ENCODE peak calls at places on chromosomes 16 and 17, in six cellular contexts. N is dorsolateral prefrontal cortex; J is small intestine; Y is fibroblast of villous mesenchyme; S is endodermal cell; Z is CD8-positive, alpha-beta T cell. T is an unnamed sample.

GRCh38 chr17:45016823-45017222 is 34.6 kb downstream of the DCAKD start:
- DNase-seq in Y (no peak), S (peak), Z (no peak), N (no peak), J (peak), T (no peak)

GRCh38 chr17:9050801-9051401 is 29.6 kb downstream of the NTN1 start:
- DNase-seq in J (no peak), S (peak), Z (no peak), Y (no peak), N (no peak), T (peak)

GRCh38 chr17:79101111-79101673 is 26.6 kb downstream of the ENGASE start:
- DNase-seq in Y (no peak), S (no peak), J (no peak), N (no peak), Z (no peak), T (no peak)

GRCh38 chr17:66746736-66747135 is 88.2 kb upstream of the CACNG5 start:
- DNase-seq in N (no peak), J (no peak), Y (no peak), S (no peak), Z (no peak), T (peak)

GRCh38 chr16:86676216-86676800 is 98.0 kb downstream of the FOXL1 start:
- DNase-seq in Z (no peak), N (no peak), S (no peak), J (no peak), Y (peak), T (peak)

GRCh38 chr16:88349903-88350900 is 32.6 kb upstream of the ZNF469 start:
- DNase-seq in J (no peak), N (peak), S (no peak), Z (no peak), Y (no peak), T (no peak)

GRCh38 chr17:59893617-59894100 is 738 bp downstream of the RPS6KB1 start:
- DNase-seq in S (no peak), N (no peak), Z (no peak), J (no peak), Y (peak), T (peak)

GRCh38 chr16:58476791-58477190 is 23.2 kb upstream of the NDRG4 start:
- DNase-seq in Z (no peak), S (no peak), J (no peak), N (no peak), Y (no peak), T (no peak)

GRCh38 chr16:29024280-29024679 is 39.4 kb downstream of the LAT start:
- DNase-seq in Y (no peak), S (no peak), N (no peak), J (no peak), Z (no peak), T (no peak)

GRCh38 chr17:28545141-28545503 is 7.3 kb downstream of the UNC119 start:
- DNase-seq in Z (no peak), J (no peak), Y (no peak), N (no peak), S (no peak), T (no peak)

GRCh38 chr16:78763821-78764440 is 664.5 kb downstream of the WWOX start:
- DNase-seq in Y (no peak), Z (no peak), N (no peak), J (no peak), S (no peak), T (no peak)

GRCh38 chr16:6209355-6209930 is 1111.8 kb upstream of the EEF2KMT start:
- DNase-seq in N (no peak), S (no peak), Z (no peak), Y (no peak), J (peak), T (no peak)

GRCh38 chr16:67936876-67937605 is 391 bp upstream of the PSMB10 start:
- DNase-seq in Z (peak), J (peak), Y (no peak), S (no peak), N (no peak), T (no peak)

GRCh38 chr17:77392376-77393273 is 251.9 kb downstream of the SEC14L1 start:
- DNase-seq in Y (peak), Z (no peak), S (peak), J (peak), N (no peak), T (peak)

GRCh38 chr17:78223765-78224164 is 7.7 kb upstream of the TMEM235 start:
- DNase-seq in Z (no peak), Y (no peak), N (no peak), S (no peak), J (no peak), T (no peak)

GRCh38 chr16:27446721-27447120 is 44.7 kb downstream of the IL21R start:
- DNase-seq in S (no peak), Z (peak), J (peak), Y (no peak), N (no peak), T (no peak)

GRCh38 chr16:64450170-64450569 is 671.7 kb downstream of the CDH11 start:
- DNase-seq in Z (no peak), N (no peak), Y (no peak), S (no peak), J (no peak), T (no peak)

GRCh38 chr16:79598341-79599181 is 2.0 kb downstream of the MAF start:
- DNase-seq in J (peak), Y (peak), Z (peak), S (peak), N (no peak), T (peak)

DNA sequence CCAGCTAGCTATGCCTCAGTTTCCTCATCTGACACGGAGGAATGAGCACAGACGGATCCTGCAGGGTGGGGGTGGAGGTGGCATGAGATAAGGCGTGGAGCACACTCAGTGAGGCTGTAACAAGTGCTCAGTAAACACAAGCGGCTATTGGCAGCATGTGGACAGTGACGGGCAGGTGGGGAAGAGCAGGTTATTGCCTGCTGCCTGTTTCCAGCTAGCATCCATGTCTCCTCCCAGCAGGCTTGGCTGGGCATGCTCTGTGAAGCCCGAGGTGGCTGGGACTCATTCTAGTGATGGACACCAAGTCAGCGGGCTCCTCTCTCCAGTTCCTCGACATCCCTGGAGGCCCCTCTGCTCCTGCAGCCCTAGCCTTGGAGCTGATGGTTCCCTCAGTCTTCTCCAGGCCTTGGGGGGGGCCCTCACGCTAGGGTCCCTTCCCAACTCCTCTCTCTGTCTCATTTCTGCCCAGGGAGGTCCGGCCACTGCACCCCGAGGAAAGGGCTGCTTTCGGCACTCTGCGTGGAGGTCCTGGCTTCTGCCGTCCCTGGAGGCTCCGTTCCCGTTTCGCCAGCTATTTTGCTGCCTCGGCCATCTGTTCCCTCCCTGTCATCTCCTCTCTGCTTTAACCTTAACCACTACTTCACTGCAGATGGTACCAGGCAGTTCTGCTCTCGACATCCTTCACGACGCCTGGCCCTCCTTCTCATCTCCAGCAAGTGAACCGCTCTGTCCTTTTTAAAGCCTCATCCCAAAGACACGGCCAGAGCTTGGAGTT is 6.2 kb downstream of the RTN4RL1 start:
- DNase-seq in N (no peak), Z (no peak), J (no peak), S (no peak), Y (no peak), T (no peak)
- H3K4me3 ChIP-seq in N (no peak), Z (no peak), J (no peak), S (no peak), Y (no peak), T (no peak)

DNA sequence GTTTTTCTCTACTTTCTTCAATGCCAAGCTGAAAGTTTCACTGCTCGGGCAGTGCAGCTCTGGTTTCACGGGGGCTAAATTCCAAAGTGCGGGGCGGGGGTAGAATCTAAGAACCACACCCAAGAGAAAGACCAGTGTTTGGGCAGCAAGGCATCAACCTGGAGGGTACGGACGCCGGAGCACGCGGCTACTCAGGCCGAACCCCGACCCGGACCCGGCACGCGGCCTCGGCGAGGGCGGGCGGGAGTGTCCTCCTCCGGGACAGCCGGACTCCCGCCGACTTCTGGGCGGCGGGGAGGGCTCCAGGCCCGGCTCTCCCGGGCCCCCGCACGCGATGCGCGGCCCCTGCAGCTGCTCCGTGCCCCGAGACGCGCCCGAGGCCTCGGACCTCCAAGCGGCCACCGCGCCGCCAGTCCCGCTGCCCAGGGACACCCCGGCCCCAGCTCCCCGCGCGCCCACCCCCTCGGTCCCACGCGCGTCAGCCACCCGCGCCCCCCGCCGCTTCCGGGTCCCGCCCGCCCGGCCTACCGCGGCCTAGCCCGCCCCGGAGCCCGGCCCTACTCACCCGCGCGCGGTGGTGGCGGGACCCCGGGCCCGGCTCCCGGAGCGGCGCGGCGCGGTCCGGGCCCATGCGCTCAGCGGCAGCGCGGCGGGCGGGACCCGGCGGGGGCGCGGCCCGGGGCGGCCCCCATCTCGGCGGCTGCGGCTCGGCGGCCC is 561 bp downstream of the AXIN1 start:
- DNase-seq in Y (no peak), S (no peak), N (no peak), J (peak), Z (peak), T (no peak)
- H3K4me3 ChIP-seq in Y (peak), S (peak), N (peak), J (peak), Z (peak), T (peak)

DNA sequence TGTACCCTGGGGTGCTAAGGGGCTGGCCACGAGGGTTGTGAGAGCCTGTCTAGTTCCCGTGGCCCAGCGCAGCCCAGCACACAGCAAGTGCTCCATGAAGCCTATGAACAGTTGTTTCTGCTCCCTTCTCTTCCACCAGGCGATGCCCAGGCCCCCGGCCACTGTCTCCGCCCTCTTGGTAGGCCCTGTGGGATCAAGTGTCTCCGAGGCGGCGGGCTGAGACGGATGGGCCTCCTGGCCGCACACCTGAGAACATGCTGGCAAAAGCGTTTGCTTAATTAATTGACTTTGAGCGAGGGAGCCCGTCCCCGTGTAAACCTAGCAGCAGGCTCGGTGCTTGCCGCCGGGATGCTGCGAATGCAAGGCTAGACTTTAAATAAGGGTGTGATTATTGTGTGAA is 129.7 kb upstream of the GSE1 start:
- DNase-seq in N (no peak), Y (no peak), S (no peak), Z (no peak), J (no peak), T (no peak)
- H3K4me3 ChIP-seq in N (no peak), Y (no peak), S (no peak), Z (no peak), J (no peak), T (no peak)

GRCh38 chr17:50026046-50026675 is 29.7 kb upstream of the ITGA3 start:
- DNase-seq in J (no peak), Y (no peak), N (no peak), Z (no peak), S (no peak), T (no peak)

GRCh38 chr17:50028207-50029120 is 27.4 kb upstream of the ITGA3 start:
- DNase-seq in S (peak), N (no peak), Y (peak), Z (no peak), J (no peak), T (peak)

GRCh38 chr17:50029185-50029584 is 26.7 kb upstream of the ITGA3 start:
- DNase-seq in N (no peak), Z (no peak), Y (no peak), S (no peak), J (no peak), T (no peak)

GRCh38 chr17:50026901-50027638 is 28.8 kb upstream of the ITGA3 start:
- DNase-seq in Z (peak), N (peak), J (peak), Y (peak), S (peak), T (peak)

GRCh38 chr17:50027639-50028206 is 28.2 kb upstream of the ITGA3 start:
- DNase-seq in Y (peak), N (no peak), S (peak), J (peak), Z (no peak), T (peak)
- H3K4me3 ChIP-seq in Y (peak), N (peak), S (no peak), J (no peak), Z (no peak), T (no peak)

DNA sequence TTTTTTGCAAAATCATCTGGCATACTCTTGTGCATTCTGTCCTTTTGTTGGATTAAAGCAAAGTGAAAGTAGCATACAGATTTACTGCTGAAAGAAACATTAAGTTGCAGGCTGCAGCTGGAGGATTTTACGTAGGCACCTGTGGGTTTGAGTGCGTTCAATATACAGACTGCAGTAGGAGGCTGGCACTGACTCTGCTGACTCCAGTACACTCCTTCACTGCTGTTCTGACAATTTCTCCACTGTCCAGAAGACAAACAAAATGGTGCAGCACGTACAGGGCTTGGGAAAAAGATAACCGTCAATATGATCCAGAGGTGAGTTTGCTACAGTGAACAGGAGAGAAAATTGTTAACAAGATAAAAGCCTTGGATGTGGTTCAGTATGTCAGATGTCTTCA is 73.3 kb downstream of the TANC2 start:
- DNase-seq in S (no peak), N (no peak), Y (peak), Z (no peak), J (peak), T (no peak)
- H3K4me3 ChIP-seq in S (no peak), N (peak), Y (no peak), Z (no peak), J (no peak), T (no peak)

DNA sequence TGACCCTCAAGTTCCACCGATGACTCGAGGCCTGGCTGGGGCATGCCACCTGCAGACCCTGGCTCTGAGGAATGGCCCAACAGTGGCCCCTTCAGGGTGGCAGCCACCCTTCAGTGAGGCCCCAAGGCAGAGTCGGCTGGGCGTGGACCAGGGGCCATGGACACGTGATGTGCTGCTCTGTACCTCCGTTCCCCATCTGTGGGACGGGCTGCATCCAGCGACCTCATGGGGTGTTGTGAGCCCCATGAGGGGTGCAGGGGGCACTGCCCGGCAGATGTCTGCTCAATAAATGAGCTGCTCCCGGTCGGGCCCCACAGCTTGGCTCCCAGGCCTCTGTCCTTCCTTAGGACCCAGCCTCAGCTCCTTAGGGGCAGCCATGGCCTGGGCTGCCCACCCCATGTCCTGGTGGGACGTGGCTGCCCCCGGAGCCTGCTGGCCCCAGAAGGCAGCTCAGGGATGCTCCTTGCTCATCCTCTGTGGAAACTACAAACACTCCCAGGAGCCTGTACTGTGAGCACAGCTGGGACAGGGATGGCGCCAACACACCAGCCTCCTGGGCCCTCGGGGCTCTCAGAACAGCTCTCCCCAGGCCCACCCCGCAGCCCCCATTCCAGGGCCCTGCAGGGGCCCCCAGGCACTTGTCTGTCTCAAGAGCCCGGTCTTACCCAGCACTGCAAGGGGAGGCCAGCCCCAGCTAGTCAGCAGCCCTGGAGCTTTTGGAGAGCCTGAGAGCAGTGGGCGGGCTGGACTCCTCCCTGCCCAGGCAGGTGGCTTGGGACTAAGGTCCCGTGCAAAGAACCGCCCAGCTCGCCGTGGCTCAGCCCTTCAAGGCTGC is 2.4 kb downstream of the DNASE1L2 start:
- DNase-seq in J (peak), N (no peak), Y (no peak), Z (no peak), S (peak), T (no peak)
- H3K4me3 ChIP-seq in J (no peak), N (no peak), Y (no peak), Z (no peak), S (no peak), T (no peak)

DNA sequence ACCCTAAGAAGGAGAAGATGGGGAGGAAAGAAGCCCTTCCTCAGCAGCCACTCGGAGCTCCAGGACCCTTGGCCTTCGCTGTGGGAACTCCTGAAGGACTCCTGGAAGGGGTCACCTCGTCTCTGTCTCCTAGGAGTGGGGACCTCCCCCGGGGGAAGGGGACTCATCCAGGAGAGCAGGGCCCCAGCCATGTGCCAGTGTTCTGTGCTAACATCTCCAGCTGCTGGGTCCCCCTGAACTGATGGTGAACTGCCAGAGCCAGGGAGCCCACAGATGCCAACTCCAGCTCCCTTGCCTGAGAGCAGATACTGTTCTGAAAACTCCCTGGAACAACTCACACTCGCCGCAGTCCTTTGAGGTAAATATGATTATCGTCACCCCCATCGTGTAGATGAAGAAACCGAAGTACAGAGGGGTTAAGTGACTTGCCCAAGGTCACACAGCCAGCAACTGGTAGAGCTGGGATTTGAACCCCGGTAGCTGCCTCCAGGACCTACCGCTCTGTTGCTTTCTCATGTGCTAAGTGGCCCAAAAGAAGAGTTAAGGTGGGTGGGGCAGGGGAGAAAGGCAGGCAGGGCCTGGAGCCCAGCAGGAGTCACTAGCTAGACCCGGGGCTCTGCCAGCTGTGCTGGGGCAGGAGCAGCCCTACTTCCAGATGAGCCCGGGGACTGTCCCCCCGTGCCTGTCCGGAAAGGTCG is 10.5 kb downstream of the TIMM22 start:
- DNase-seq in Z (no peak), Y (no peak), S (no peak), N (no peak), J (no peak), T (no peak)
- H3K4me3 ChIP-seq in Z (no peak), Y (no peak), S (no peak), N (no peak), J (no peak), T (no peak)

GRCh38 chr17:57354669-57355068 is 98.3 kb downstream of the MSI2 start:
- DNase-seq in Z (no peak), J (no peak), Y (no peak), S (no peak), N (no peak), T (no peak)
- H3K4me3 ChIP-seq in Z (no peak), J (no peak), Y (no peak), S (no peak), N (no peak), T (no peak)

DNA sequence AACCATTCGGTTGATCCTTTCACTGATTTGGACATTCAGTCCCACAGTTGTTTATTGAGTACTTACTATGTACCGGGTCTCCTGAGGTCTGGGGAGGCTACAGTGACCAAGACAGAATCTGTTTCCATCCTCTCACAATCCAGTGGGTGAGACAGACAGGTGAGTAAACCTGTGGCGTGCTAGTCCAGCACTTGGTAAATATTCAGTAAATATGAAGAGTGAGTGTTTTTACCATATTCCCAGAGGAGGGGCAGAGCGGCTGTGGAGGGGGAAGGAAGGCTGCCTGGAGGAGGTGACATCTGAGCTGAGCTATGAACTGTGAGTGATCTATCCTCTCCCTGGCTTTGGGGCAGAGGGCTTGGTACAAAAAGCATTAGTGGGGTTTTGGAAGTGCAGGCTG is 31.4 kb downstream of the CCR7 start:
- DNase-seq in J (no peak), Z (no peak), S (no peak), N (no peak), Y (no peak), T (no peak)
- H3K4me3 ChIP-seq in J (no peak), Z (peak), S (no peak), N (no peak), Y (no peak), T (no peak)

GRCh38 chr17:76191891-76192290 is 48.4 kb downstream of the RNF157 start:
- DNase-seq in Y (no peak), J (peak), S (no peak), N (no peak), Z (peak), T (peak)
- H3K4me3 ChIP-seq in Y (no peak), J (no peak), S (no peak), N (no peak), Z (peak), T (no peak)